ENCODE peak calls at places on chromosomes 3 and 15, in seven cellular contexts. Q is NT2/D1, Y is cardiac muscle cell, D is heart right ventricle, O is colonic mucosa, G is adrenal gland, F is breast epithelium. N is an unnamed sample. For H3K4me1, the result is how much of the 10 kb centered on the place peaks cover.

GRCh38 chr3:155846119-155846518 is 8.1 kb downstream of the SLC33A1 start:
- DNase-seq in Q (no peak), Y (peak), D (no peak), O (no peak), G (no peak), F (no peak), N (no peak)

GRCh38 chr3:178137206-178137605 is 399.0 kb upstream of the KCNMB2 start:
- DNase-seq in Q (no peak), Y (no peak), D (no peak), O (no peak), G (no peak), F (no peak), N (no peak)

GRCh38 chr3:194130807-194131589 is 5.0 kb upstream of the HES1 start:
- DNase-seq in Q (peak), Y (peak), D (no peak), O (peak), G (no peak), F (no peak), N (peak)

GRCh38 chr15:64379216-64379960 is 1.9 kb downstream of the PCLAF start:
- DNase-seq in Q (no peak), Y (no peak), D (no peak), O (no peak), G (no peak), F (no peak), N (no peak)

GRCh38 chr3:122964844-122965243 is 62.7 kb downstream of the SEMA5B start:
- DNase-seq in Q (no peak), Y (no peak), D (no peak), O (no peak), G (no peak), F (no peak), N (no peak)

GRCh38 chr3:188220097-188220788 is 66.3 kb downstream of the LPP start:
- DNase-seq in Q (no peak), Y (no peak), D (no peak), O (no peak), G (no peak), F (no peak), N (no peak)

GRCh38 chr3:162702768-162703385 is 1206.3 kb downstream of the OTOL1 start:
- DNase-seq in Q (no peak), Y (no peak), D (no peak), O (no peak), G (no peak), F (no peak), N (no peak)

GRCh38 chr3:183933160-183933559 is 48.5 kb upstream of the PARL start:
- DNase-seq in Q (no peak), Y (no peak), D (no peak), O (no peak), G (no peak), F (no peak), N (no peak)

GRCh38 chr15:39392469-39393047 is 188.3 kb upstream of the THBS1 start:
- DNase-seq in Q (no peak), Y (no peak), D (no peak), O (no peak), G (no peak), F (no peak), N (no peak)

GRCh38 chr15:62783303-62783957 is 259.1 kb upstream of the TPM1 start:
- DNase-seq in Q (no peak), Y (peak), D (no peak), O (no peak), G (no peak), F (no peak), N (no peak)

GRCh38 chr3:118577055-118577759 is 457.4 kb downstream of the IGSF11 start:
- DNase-seq in Q (peak), Y (no peak), D (peak), O (no peak), G (no peak), F (no peak), N (no peak)

GRCh38 chr15:45375836-45376235 is 2.5 kb downstream of the GATM start:
- DNase-seq in Q (no peak), Y (no peak), D (no peak), O (no peak), G (no peak), F (no peak), N (no peak)

GRCh38 chr15:41585140-41586047 is 26.4 kb downstream of the TYRO3 start:
- DNase-seq in Q (no peak), Y (peak), D (peak), O (peak), G (peak), F (no peak), N (peak)

GRCh38 chr15:66841953-66842681 is 140.1 kb downstream of the SMAD6 start:
- DNase-seq in Q (no peak), Y (peak), D (peak), O (peak), G (peak), F (peak), N (peak)

GRCh38 chr3:66404903-66405700 is 95.7 kb downstream of the LRIG1 start:
- DNase-seq in Q (no peak), Y (no peak), D (no peak), O (no peak), G (no peak), F (no peak), N (no peak)

GRCh38 chr15:57419335-57419734 is 43.0 kb downstream of the CGNL1 start:
- DNase-seq in Q (no peak), Y (no peak), D (no peak), O (no peak), G (no peak), F (no peak), N (no peak)

GRCh38 chr3:150699068-150699635 is 4.6 kb downstream of the ERICH6 start:
- DNase-seq in Q (no peak), Y (peak), D (no peak), O (no peak), G (no peak), F (no peak), N (no peak)

GRCh38 chr3:61600195-61600594 is 38.8 kb downstream of the PTPRG start:
- DNase-seq in Q (no peak), Y (peak), D (no peak), O (no peak), G (no peak), F (no peak), N (no peak)

GRCh38 chr3:87350367-87351199 is 74.2 kb upstream of the POU1F1 start:
- DNase-seq in Q (peak), Y (peak), D (peak), O (peak), G (peak), F (no peak), N (no peak)

GRCh38 chr3:100106531-100107155 is 7.7 kb downstream of the FILIP1L start:
- DNase-seq in Q (no peak), Y (peak), D (no peak), O (no peak), G (no peak), F (no peak), N (no peak)

GRCh38 chr3:8416965-8417364 is 84.7 kb upstream of the LMCD1 start:
- DNase-seq in Q (no peak), Y (peak), D (no peak), O (peak), G (peak), F (no peak), N (peak)

GRCh38 chr15:101239724-101240136 is 12.1 kb downstream of the CHSY1 start:
- DNase-seq in Q (no peak), Y (no peak), D (no peak), O (no peak), G (no peak), F (no peak), N (no peak)

GRCh38 chr3:105516972-105517371 is 150.3 kb downstream of the ALCAM start:
- DNase-seq in Q (no peak), Y (peak), D (no peak), O (no peak), G (no peak), F (no peak), N (no peak)
- H3K4me1 ChIP-seq in Q (under half), Y (under half), D (under half), O (under half), G (under half), F (under half), N (under half)

GRCh38 chr3:58580826-58581327 is 3.7 kb upstream of the FAM107A start:
- DNase-seq in Q (no peak), Y (peak), D (no peak), O (no peak), G (no peak), F (no peak), N (no peak)
- H3K4me3 ChIP-seq in Q (no peak), Y (no peak), D (no peak), O (no peak), G (no peak), F (no peak), N (no peak)

GRCh38 chr15:78077053-78077859 is at the start of gene TBC1D2B:
- DNase-seq in Q (no peak), Y (peak), D (no peak), O (peak), G (peak), F (no peak), N (peak)
- H3K4me1 ChIP-seq in Q (under half), Y (under half), D (half or more), O (under half), G (under half), F (under half), N (under half)

DNA sequence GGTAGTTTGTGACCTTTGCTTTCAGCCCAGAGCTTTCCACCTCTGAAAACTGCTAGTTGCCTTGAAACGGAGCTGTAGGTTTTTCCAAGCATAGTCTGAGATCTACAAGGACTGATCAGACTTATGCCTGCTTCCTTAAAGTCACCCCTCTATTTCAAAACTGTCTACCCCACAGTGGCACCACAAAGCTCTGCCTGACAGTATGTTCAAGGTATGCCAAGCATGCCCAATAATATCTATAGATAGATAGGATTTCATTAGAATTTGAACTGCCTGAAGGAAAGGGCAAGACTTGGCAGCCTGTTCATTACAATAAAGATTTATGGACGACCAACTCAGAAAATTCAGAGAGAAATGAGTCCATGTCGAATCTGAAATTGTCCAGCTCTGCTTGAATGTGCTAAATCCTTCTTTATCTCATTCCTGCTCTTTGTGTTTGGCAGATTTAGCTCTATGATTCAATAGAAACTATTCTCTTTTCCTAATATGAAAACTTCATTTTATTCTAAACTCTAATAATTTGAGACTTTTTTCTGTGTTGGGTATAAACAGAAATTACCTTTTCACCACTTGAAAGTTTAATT is 227.6 kb upstream of the TBC1D5 start:
- DNase-seq in Q (no peak), Y (no peak), D (no peak), O (no peak), G (no peak), F (no peak), N (no peak)
- H3K4me3 ChIP-seq in Q (no peak), Y (no peak), D (no peak), O (no peak), G (no peak), F (no peak), N (no peak)

GRCh38 chr15:55530861-55531313 is 22.9 kb upstream of the DNAAF4 start:
- DNase-seq in Q (no peak), Y (peak), D (no peak), O (no peak), G (no peak), F (no peak), N (no peak)

GRCh38 chr15:55535436-55535835 is 27.4 kb upstream of the DNAAF4 start:
- DNase-seq in Q (no peak), Y (no peak), D (no peak), O (no peak), G (no peak), F (no peak), N (no peak)

GRCh38 chr15:55527150-55527549 is 19.1 kb upstream of the DNAAF4 start:
- DNase-seq in Q (no peak), Y (no peak), D (no peak), O (no peak), G (no peak), F (no peak), N (no peak)

GRCh38 chr15:55532944-55533343 is 24.9 kb upstream of the DNAAF4 start:
- DNase-seq in Q (no peak), Y (no peak), D (no peak), O (no peak), G (no peak), F (no peak), N (no peak)
- H3K4me1 ChIP-seq in Q (under half), Y (under half), D (under half), O (under half), G (under half), F (under half), N (under half)

DNA sequence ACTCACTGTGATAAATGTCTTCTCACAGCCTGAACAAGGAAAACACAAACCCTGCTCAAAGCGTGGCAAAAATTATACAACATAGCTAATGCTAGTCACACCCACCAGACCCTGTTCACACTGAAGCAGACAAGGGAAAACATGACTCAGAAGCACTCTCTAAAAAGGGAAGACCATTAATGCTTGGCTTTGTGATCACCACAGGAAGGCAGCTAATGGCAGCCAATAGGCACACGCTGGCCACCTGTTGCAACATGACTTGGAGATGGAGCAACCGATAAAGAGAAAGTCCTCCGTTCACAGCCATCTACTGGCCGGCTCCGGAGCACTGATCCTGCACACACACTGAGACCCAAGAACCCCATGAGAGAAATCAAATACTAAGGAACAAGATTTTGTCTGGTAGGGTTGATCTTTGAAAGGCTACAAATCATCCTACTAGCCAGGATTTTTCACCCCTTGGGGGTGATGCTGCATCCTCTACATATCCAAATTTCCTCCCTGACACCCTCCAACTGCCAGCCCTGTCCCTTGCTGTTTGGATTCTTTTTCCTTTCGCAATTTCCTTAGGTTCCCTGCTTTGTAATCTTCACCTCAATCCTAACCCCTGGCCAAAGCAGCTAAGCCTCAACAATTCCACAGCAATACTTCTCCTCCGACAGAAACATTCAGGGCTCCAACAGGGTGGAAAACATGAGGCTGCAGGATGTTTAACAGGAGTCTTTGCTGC is 3.2 kb downstream of the ZXDC start:
- DNase-seq in Q (no peak), Y (peak), D (no peak), O (no peak), G (peak), F (no peak), N (peak)
- H3K4me3 ChIP-seq in Q (no peak), Y (no peak), D (no peak), O (no peak), G (no peak), F (peak), N (no peak)

GRCh38 chr3:14406336-14406735 is 3.9 kb downstream of the SLC6A6 start:
- DNase-seq in Q (no peak), Y (no peak), D (no peak), O (no peak), G (no peak), F (no peak), N (no peak)
- H3K4me1 ChIP-seq in Q (under half), Y (under half), D (half or more), O (under half), G (under half), F (under half), N (under half)

DNA sequence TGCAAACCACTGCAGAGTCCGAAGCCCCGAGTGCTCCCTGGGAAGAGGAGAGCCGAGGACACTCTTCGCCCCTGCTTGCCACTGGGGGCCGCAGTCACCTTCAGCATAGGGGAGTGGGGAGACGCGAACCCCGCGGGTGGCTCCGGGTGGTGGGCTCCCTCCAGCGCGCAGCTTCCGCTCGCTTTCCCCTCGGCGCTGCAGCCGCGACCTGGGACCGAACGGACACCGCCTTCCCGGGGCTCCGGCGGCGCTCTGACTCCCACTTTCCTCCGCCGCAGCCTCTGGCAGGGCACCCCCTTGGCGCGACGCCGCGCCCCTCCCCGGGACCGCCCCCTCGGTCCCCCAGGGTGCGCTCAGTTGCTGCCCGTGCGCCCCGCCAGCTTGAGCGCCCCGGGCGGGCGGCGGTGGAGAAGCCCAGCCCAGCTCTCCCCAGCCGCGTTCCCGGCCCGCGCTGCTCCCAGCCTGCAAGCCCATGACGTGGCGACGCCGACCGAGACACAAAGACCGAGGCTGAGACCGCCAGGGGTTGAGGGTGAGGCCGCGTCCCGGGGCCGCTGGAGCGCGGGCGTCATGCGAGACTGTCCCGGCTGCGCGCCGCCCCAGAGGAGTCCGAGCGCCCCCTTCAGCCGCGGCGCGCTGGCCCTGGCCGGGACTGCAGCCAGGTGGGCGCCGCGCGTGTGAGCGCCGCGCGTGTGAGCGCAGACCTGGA is at the start of gene MINAR1:
- DNase-seq in Q (no peak), Y (peak), D (no peak), O (no peak), G (peak), F (no peak), N (peak)
- H3K4me3 ChIP-seq in Q (peak), Y (peak), D (peak), O (peak), G (peak), F (peak), N (peak)

N was measured in pancreas.